ENCODE peak calls at places on chromosomes 12 and 14, in four cellular contexts. A, Y, B and Q are unnamed samples.

GRCh38 chr14:50067723-50068495 is 48.5 kb downstream of the VCPKMT start:
- DNase-seq in A (no peak), Y (no peak), B (no peak), Q (peak; percentile 52)

GRCh38 chr12:117047810-117048584 is 51.2 kb downstream of the TESC start:
- DNase-seq in A (no peak), Y (no peak), B (peak; percentile 15), Q (no peak)

GRCh38 chr14:96177766-96178377 is 26.8 kb upstream of the BDKRB2 start:
- DNase-seq in A (no peak), Y (no peak), B (no peak), Q (no peak)

GRCh38 chr12:56766535-56766934 is 3.4 kb downstream of the HSD17B6 start:
- DNase-seq in A (no peak), Y (no peak), B (no peak), Q (no peak)

GRCh38 chr12:100375023-100375737 is 18.3 kb downstream of the SLC17A8 start:
- DNase-seq in A (no peak), Y (no peak), B (no peak), Q (peak; percentile 73)

GRCh38 chr12:524167-524951 is 64.6 kb downstream of the B4GALNT3 start:
- DNase-seq in A (no peak), Y (no peak), B (no peak), Q (no peak)

GRCh38 chr12:30794020-30794419 is 39.3 kb upstream of the CAPRIN2 start:
- DNase-seq in A (no peak), Y (no peak), B (no peak), Q (no peak)

GRCh38 chr12:65878540-65878939 is 54.3 kb downstream of the HMGA2 start:
- DNase-seq in A (no peak), Y (no peak), B (no peak), Q (no peak)

GRCh38 chr12:46459111-46459510 is 86.5 kb upstream of the SLC38A2 start:
- DNase-seq in A (no peak), Y (no peak), B (no peak), Q (no peak)

GRCh38 chr12:113781415-113782198 is 184.5 kb downstream of the RBM19 start:
- DNase-seq in A (no peak), Y (no peak), B (peak; percentile 11), Q (peak; percentile 12)